ENCODE peak calls at places on chromosomes 16 and 17, in six cellular contexts. K, G, E, B, C and Z are unnamed samples.

GRCh38 chr17:29145289-29146058 is 34.7 kb downstream of the MYO18A start:
- DNase-seq in B (peak), E (peak), C (peak), K (peak), G (peak), Z (peak)

GRCh38 chr17:14935139-14935538 is 330.0 kb downstream of the PMP22 start:
- DNase-seq in C (no peak), K (no peak), G (no peak), E (no peak), B (no peak), Z (no peak)

GRCh38 chr16:11152205-11152604 is 103.8 kb downstream of the SOCS1 start:
- DNase-seq in B (peak), G (no peak), C (no peak), K (no peak), E (no peak), Z (no peak)

GRCh38 chr17:61490540-61490975 is 38.3 kb downstream of the TBX4 start:
- DNase-seq in C (no peak), E (no peak), K (peak), B (no peak), G (no peak), Z (no peak)

GRCh38 chr16:66427036-66427446 is at the start of gene BEAN1:
- DNase-seq in B (no peak), E (no peak), C (peak), K (peak), G (no peak), Z (peak)

GRCh38 chr17:76833747-76834146 is 34.5 kb upstream of the MGAT5B start:
- DNase-seq in C (no peak), B (no peak), E (no peak), G (no peak), K (no peak), Z (no peak)

GRCh38 chr17:50564916-50565315 is 4.4 kb downstream of the CACNA1G start:
- DNase-seq in C (peak), G (peak), E (peak), B (no peak), K (no peak), Z (no peak)

GRCh38 chr17:71900830-71901229 is 220.0 kb upstream of the SOX9 start:
- DNase-seq in B (no peak), K (peak), E (no peak), C (no peak), G (no peak), Z (no peak)

GRCh38 chr16:81623365-81624102 is 155.6 kb upstream of the PLCG2 start:
- DNase-seq in B (no peak), G (peak), K (peak), C (no peak), E (peak), Z (peak)

GRCh38 chr16:58462997-58463891 is 36.7 kb upstream of the NDRG4 start:
- DNase-seq in G (no peak), B (peak), E (no peak), C (no peak), K (no peak), Z (peak)

GRCh38 chr17:73338050-73338491 is 26.3 kb upstream of the CDC42EP4 start:
- DNase-seq in C (no peak), E (no peak), B (no peak), K (no peak), G (no peak), Z (no peak)

GRCh38 chr16:1443980-1444729 is at the start of gene CCDC154:
- DNase-seq in B (no peak), E (no peak), K (no peak), G (no peak), C (no peak), Z (no peak)

GRCh38 chr17:41076788-41077187 is 7.2 kb upstream of the KRTAP4-7 start:
- DNase-seq in B (no peak), K (no peak), E (no peak), G (no peak), C (no peak), Z (no peak)

GRCh38 chr17:76681222-76682137 is 29.3 kb downstream of the MXRA7 start:
- DNase-seq in E (peak), G (peak), B (peak), K (peak), C (peak), Z (peak)

GRCh38 chr17:8300629-8301242 is 5.5 kb upstream of the SLC25A35 start:
- DNase-seq in G (peak), K (peak), C (peak), B (peak), E (peak), Z (peak)

GRCh38 chr17:57158795-57159194 is 73.7 kb downstream of the AKAP1 start:
- DNase-seq in B (no peak), K (no peak), E (no peak), C (no peak), G (no peak), Z (no peak)

GRCh38 chr16:13956635-13957196 is 36.8 kb downstream of the ERCC4 start:
- DNase-seq in C (no peak), E (no peak), K (no peak), B (no peak), G (no peak), Z (no peak)

GRCh38 chr16:14097182-14097951 is 26.2 kb downstream of the MRTFB start:
- DNase-seq in G (no peak), B (no peak), E (no peak), K (peak), C (no peak), Z (peak)

GRCh38 chr16:66275795-66276428 is 90.6 kb upstream of the CDH5 start:
- DNase-seq in B (no peak), C (peak), K (peak), E (peak), G (no peak), Z (peak)

GRCh38 chr17:38752930-38753506 is 477 bp downstream of the PSMB3 start:
- DNase-seq in E (no peak), B (peak), C (no peak), G (no peak), K (no peak), Z (no peak)
- TF ChIP-seq CTCF in E (no peak), B (no peak), C (no peak), G (no peak), K (no peak), Z (no peak)

GRCh38 chr16:2785101-2785991 is 2.0 kb downstream of the PRSS33 start:
- DNase-seq in B (peak), K (no peak), C (peak), G (no peak), E (no peak), Z (peak)
- TF ChIP-seq CTCF in B (no peak), K (peak), C (no peak), G (peak), E (no peak), Z (peak)

GRCh38 chr16:50166511-50167500 is 13.7 kb downstream of the TENT4B start:
- DNase-seq in G (no peak), C (no peak), K (peak), E (no peak), B (no peak), Z (no peak)
- TF ChIP-seq CTCF in G (no peak), C (no peak), K (no peak), E (no peak), B (no peak), Z (no peak)

GRCh38 chr17:3723556-3724372 is at the start of gene HASPIN:
- DNase-seq in G (peak), E (peak), C (peak), K (peak), B (peak), Z (peak)
- TF ChIP-seq CTCF in G (no peak), E (no peak), C (no peak), K (no peak), B (no peak), Z (no peak)

GRCh38 chr17:64022631-64023063 is 2.2 kb upstream of the ICAM2 start:
- DNase-seq in B (no peak), K (no peak), C (peak), E (no peak), G (no peak), Z (no peak)

GRCh38 chr17:64024215-64024654 is 3.8 kb upstream of the ICAM2 start:
- DNase-seq in C (peak), G (no peak), K (no peak), B (no peak), E (no peak), Z (no peak)

GRCh38 chr17:64025732-64026294 is 5.4 kb upstream of the ICAM2 start:
- DNase-seq in K (peak), G (peak), C (peak), B (peak), E (peak), Z (peak)

GRCh38 chr17:64028874-64029464 is 8.5 kb upstream of the ICAM2 start:
- DNase-seq in G (peak), K (peak), E (peak), B (peak), C (peak), Z (peak)

DNA sequence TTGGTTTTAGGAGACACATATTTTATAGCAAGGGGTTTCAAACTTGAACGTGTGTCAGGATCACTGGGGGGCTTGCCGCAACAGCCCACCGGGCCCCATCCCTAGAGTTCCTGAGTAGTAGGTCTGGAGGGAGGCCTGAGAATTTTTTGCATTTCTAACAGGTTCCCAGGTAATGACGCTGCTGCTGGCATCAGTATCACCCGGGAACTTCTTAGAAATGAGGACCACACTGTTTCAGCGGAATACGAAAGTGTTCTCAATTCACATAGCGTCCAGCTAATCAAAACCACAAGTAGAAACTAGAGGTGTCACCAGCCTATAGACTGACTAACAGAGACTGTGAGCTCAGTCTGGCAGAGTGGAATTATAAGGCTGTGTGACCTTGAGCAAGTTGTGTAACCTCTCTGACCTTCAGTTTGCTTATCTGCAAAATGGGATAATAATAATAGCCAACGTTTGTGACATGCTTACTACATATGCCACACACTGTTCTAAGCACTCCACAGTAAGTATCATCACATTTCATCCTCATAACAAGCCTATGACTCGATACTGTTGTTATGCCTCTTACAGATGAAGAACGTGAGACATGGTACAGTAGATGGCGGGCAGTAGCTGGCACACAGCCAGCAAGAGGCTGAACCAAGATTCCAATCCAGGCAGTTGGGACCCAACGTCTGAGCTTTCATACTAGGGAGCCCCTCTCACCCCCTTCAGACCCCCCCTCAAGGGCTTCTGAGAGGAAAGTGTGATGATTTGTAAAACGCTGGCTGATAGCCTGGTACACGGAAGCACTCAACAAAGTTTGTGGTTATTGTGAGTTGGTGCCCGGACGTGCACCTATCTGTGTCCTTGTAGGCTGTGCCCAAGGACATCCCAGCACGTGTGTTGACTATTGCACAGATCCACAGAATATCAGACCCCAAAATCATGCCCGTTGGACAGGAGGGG is 4.6 kb upstream of the ICAM2 start:
- DNase-seq in K (peak), E (no peak), C (peak), G (peak), B (no peak), Z (no peak)
- TF ChIP-seq CTCF in K (no peak), E (no peak), C (no peak), G (no peak), B (no peak), Z (no peak)

GRCh38 chr16:2753523-2754020 is 1.1 kb downstream of the SRRM2 start:
- DNase-seq in E (no peak), B (peak), G (no peak), K (no peak), C (no peak), Z (no peak)

GRCh38 chr16:2755158-2755557 is 2.7 kb downstream of the SRRM2 start:
- DNase-seq in K (no peak), B (no peak), C (no peak), E (no peak), G (no peak), Z (no peak)

GRCh38 chr16:2752035-2752849 is at the start of gene SRRM2:
- DNase-seq in K (peak), E (peak), G (peak), B (peak), C (peak), Z (peak)

GRCh38 chr16:2751577-2752034 is 832 bp upstream of the SRRM2 start:
- DNase-seq in K (no peak), C (peak), B (peak), G (no peak), E (no peak), Z (no peak)

GRCh38 chr16:2752850-2753522 is 548 bp downstream of the SRRM2 start:
- DNase-seq in K (peak), B (no peak), E (peak), G (peak), C (peak), Z (peak)
- TF ChIP-seq CTCF in K (no peak), B (no peak), E (no peak), G (no peak), C (no peak), Z (no peak)

GRCh38 chr16:30112197-30113030 is 923 bp downstream of the GDPD3 start:
- DNase-seq in B (peak), K (peak), C (peak), E (peak), G (peak), Z (peak)
- TF ChIP-seq CTCF in B (peak), K (peak), C (peak), E (peak), G (peak), Z (peak)

GRCh38 chr17:18950944-18951905 is 740 bp upstream of the SLC5A10 start:
- DNase-seq in C (no peak), B (peak), G (no peak), E (no peak), K (no peak), Z (peak)

GRCh38 chr17:18953231-18953728 is 1.3 kb downstream of the SLC5A10 start:
- DNase-seq in K (no peak), B (peak), E (no peak), C (no peak), G (no peak), Z (no peak)

GRCh38 chr17:18954321-18954720 is 2.4 kb downstream of the SLC5A10 start:
- DNase-seq in G (no peak), C (no peak), K (no peak), E (no peak), B (peak), Z (no peak)

GRCh38 chr17:18949566-18949965 is 2.4 kb upstream of the SLC5A10 start:
- DNase-seq in B (no peak), K (no peak), C (no peak), E (no peak), G (no peak), Z (no peak)

DNA sequence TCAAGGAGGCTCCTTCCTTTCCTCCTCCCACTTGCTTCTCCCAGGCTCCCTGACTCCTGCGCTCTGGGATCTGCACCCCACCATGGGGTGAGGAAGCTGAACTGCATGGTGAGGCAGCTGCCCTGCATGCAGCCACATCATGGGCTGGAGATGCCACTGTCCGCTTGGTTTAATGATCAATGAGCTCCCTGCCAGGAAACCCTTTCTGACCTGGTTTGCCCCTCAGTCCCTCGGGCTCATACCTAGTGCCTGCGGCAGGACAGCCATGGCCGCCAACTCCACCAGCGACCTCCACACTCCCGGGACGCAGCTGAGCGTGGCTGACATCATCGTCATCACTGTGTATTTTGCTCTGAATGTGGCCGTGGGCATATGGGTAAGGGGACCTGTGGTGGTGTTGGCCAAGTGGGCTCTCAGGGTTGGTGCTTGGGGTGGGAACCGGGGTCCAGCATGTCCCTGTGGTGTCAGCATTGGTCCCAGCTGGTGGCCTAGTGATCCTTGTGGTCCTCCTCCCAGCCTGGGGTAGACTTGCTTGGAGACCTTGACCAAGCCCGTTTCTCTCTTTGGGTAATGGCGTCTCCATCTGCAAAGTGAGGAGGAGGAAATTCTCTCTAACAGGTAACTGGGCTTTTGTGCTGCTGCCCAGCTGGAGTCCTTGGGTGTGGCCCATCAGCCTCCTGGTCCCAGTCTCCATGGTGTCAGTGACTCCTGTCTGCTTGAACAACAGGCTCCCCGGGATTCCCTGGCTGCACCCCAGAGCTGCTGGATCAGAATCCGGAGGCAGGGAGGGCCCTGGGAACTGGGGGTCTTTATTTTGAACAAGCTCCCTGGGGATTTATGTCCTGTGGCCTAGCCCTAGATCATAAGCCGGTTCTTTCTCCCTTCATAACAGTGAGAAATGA is at the start of gene SLC5A10:
- DNase-seq in G (no peak), K (peak), E (no peak), C (no peak), B (peak), Z (no peak)
- TF ChIP-seq CTCF in G (no peak), K (peak), E (no peak), C (no peak), B (no peak), Z (no peak)

DNA sequence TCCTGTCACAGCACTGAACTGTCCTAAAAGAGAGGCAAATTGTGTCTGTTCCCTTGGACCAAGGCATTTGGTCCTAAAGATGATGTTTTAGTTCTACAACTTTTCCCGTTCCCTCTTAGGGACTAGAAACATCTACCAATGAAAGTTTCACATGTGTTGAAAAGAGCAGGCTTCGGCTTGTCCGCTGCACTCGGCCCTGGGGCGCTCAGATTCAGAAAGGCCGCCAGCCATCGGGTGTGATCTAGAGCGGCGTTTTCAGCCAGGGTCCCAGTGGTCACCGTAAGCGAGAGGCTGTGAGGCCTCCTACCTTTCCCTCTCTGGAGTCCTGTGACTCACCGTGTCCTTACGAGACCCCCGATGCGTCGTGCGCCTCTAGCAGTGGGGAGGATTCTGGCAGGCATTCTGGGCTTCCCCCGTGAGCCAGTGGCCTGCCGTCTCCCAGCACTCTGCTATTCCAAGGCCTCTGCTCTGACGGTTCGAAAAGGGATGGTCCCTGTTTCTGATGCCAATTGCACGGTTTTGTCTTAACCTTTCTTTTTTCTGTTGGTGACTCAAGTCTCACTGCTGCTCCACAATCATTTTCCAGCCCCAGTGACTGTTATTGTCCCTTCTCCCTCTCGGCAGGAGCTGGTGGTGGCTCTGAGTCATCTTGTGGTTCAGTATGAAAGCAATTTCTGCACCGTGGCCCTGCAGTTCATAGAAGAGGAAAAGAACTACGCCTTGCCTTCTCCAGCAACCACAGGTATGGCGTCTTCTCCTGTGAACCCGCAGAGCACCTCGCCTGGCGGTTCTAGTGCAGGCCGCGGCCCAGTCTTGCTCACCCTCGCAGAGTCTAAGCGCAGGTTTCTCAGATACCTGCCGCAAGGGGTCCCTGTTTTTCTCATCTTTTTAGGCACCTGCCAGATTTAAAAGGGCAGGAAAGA is 100.3 kb upstream of the CHMP6 start:
- DNase-seq in B (peak), G (peak), E (peak), C (peak), K (peak), Z (no peak)
- TF ChIP-seq CTCF in B (no peak), G (no peak), E (no peak), C (peak), K (peak), Z (no peak)

DNA sequence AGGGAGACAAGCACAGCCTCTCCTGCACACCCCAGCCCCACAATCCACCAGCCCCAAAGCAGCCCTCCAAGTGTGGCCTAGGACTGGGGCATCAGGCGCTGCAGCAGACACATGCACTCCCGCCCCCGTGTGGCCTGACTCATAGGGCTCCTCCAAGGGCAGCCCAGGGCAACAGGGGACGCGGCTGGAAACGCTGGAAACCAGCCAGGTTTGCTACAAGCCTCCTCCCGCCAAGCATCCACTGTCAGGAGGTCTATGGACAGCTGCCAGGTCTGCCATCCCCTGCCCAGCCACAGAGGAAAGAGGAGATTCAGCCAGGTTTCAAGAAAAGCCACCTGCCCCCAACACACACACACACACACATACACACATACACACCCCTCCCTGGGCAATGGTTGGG is 25.8 kb downstream of the SRCIN1 start:
- DNase-seq in B (no peak), C (no peak), K (peak), G (no peak), E (peak), Z (peak)
- TF ChIP-seq CTCF in B (no peak), C (no peak), K (peak), G (no peak), E (peak), Z (peak)